ENCODE peak calls at places on chromosomes 4 and X, in nine cellular contexts. D is effector memory CD4-positive, alpha-beta T cell; S is gastrocnemius medialis; V is CD8-positive, alpha-beta T cell; Z is pancreas; Q is sigmoid colon; M is neuronal stem cell; H is RWPE2; A is Karpas-422. W is an unnamed sample. For H3K4me1, the result is how much of the 10 kb centered on the place peaks cover.

GRCh38 chr4:1746265-1746691 is 25.0 kb downstream of the TACC3 start:
- DNase-seq in D (peak), S (no peak), V (peak), Z (peak), Q (peak), M (peak), H (no peak), A (peak), W (peak)

GRCh38 chr4:56286763-56287162 is 100.5 kb downstream of the AASDH start:
- DNase-seq in D (no peak), S (no peak), V (no peak), Z (no peak), Q (no peak), M (no peak), H (no peak), A (no peak), W (no peak)

GRCh38 chr4:64520393-64520792 is 111.1 kb upstream of the TECRL start:
- DNase-seq in D (no peak), S (no peak), V (no peak), Z (no peak), Q (no peak), M (no peak), H (no peak), A (no peak), W (no peak)

GRCh38 chr4:105990933-105991332 is 95.7 kb downstream of the NPNT start:
- DNase-seq in D (no peak), S (peak), V (no peak), Z (peak), Q (peak), M (no peak), H (peak), A (no peak), W (no peak)

GRCh38 chr4:130403221-130403620 is 1307.3 kb downstream of the C4orf33 start:
- DNase-seq in D (no peak), S (no peak), V (no peak), Z (no peak), Q (no peak), M (no peak), H (no peak), A (no peak), W (no peak)

GRCh38 chr4:6154875-6155274 is 45.5 kb downstream of the JAKMIP1 start:
- DNase-seq in D (no peak), S (no peak), V (no peak), Z (peak), Q (no peak), M (no peak), H (no peak), A (no peak), W (no peak)

GRCh38 chr4:1473718-1474117 is 67.5 kb upstream of the NKX1-1 start:
- DNase-seq in D (no peak), S (no peak), V (no peak), Z (peak), Q (peak), M (no peak), H (no peak), A (no peak), W (no peak)

GRCh38 chrX:78595901-78596502 is 63.1 kb downstream of the RTL3 start:
- DNase-seq in D (no peak), S (no peak), V (no peak), Z (no peak), Q (no peak), M (peak), H (no peak), A (peak), W (no peak)

GRCh38 chr4:18666322-18666721 is 644.8 kb upstream of the LCORL start:
- DNase-seq in D (no peak), S (no peak), V (no peak), Z (no peak), Q (no peak), M (no peak), H (no peak), A (no peak), W (no peak)

GRCh38 chr4:8847764-8848163 is 23.9 kb downstream of the HMX1 start:
- DNase-seq in D (no peak), S (no peak), V (no peak), Z (no peak), Q (peak), M (no peak), H (no peak), A (no peak), W (no peak)

GRCh38 chr4:102578270-102578669 is 77.1 kb downstream of the NFKB1 start:
- DNase-seq in D (no peak), S (no peak), V (no peak), Z (no peak), Q (no peak), M (no peak), H (no peak), A (no peak), W (no peak)

GRCh38 chrX:101659601-101660063 is at the start of gene ARMCX2:
- DNase-seq in D (no peak), S (peak), V (no peak), Z (peak), Q (peak), M (peak), H (no peak), A (no peak), W (no peak)

DNA sequence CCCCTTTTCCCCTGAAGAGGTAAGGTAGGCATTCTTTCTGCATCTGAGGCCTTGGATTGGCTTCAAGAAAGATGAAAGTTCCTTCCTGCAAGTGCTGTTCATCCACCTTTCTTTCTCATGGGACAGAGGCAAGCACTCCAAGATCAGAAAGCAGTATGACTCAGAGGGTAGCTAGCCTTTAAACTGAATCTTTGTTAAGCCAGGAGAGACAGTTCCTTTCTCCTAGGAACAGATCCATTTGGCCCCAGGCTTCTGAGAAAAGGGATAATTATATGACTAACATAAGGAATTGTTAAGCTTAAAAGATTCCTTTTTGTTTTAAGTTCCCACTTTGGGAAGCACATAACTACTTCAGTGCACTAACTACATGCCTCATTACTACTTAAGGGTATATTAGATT is 192.0 kb downstream of the PPP3CA start:
- DNase-seq in D (no peak), S (no peak), V (no peak), Z (no peak), Q (no peak), M (no peak), H (no peak), A (no peak), W (no peak)
- H3K4me1 ChIP-seq in D (under half), S (under half), V (under half), Z (under half), Q (under half), M (under half), H (under half), A (under half), W (under half)

DNA sequence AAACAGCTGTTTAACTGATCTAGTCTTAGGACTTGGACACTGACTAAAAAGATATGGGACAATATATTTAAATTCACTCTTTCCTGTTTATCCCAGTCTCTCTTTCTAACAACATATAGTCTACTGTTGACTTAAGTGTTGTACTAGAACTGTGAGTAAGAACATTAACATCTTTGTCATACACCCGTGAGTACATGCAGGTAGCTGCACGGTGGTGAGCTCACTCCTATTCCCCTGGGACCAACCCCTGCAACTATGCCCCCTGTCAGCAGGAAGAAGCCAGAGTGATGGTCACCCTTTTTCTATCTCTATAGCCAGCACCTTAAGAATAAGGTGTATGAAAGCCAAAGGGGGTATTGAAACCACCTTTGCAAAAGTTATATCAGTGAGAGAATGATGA is 17.6 kb downstream of the TBL1X start:
- DNase-seq in D (no peak), S (no peak), V (no peak), Z (no peak), Q (no peak), M (no peak), H (no peak), A (no peak), W (no peak)
- H3K27ac ChIP-seq in D (no peak), S (no peak), V (no peak), Z (no peak), Q (no peak), M (no peak), H (no peak), A (no peak), W (no peak)

DNA sequence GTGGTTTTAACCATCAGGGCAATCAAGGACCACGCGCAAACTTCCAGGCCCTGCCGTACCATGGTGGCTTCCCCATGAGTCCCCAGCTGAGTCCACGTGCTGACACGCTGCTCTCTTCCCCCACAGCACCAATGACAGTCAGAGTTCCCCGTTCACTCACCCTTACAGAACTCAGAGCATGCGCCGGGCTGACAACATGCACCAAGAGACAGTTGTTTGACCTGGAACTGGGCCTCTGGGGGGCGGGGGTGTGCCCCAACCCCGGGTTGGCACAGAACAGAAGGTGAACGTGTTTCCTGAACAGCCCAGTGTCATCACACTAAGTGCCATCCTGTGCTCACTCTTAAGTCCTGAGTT is 29.4 kb downstream of the IRF2 start:
- DNase-seq in D (no peak), S (no peak), V (peak), Z (no peak), Q (no peak), M (no peak), H (no peak), A (no peak), W (peak)
- H3K4me1 ChIP-seq in D (under half), S (half or more), V (half or more), Z (under half), Q (half or more), M (under half), H (under half), A (under half), W (under half)

DNA sequence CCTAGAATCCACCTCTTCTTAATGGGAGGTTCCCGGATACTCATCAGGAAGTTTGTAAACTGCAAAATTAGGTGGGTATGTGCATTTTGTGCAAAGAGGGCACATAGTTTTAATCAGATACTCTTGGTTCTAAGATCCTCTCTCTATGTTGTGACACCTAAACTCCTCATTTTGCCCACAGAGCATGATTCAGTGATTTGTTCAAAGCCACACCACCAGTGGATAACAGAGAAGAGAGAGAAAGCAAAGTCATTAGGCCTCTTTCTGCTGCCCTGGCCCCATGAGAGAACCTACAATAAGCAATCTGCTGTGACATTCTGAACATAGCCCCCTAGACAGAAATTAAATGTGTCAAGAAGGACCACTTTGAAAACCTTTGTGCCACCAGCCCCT is 72.3 kb upstream of the STIM2 start:
- DNase-seq in D (no peak), S (no peak), V (no peak), Z (no peak), Q (no peak), M (no peak), H (no peak), A (peak), W (no peak)
- H3K27ac ChIP-seq in D (no peak), S (peak), V (no peak), Z (no peak), Q (peak), M (no peak), H (peak), A (peak), W (no peak)

DNA sequence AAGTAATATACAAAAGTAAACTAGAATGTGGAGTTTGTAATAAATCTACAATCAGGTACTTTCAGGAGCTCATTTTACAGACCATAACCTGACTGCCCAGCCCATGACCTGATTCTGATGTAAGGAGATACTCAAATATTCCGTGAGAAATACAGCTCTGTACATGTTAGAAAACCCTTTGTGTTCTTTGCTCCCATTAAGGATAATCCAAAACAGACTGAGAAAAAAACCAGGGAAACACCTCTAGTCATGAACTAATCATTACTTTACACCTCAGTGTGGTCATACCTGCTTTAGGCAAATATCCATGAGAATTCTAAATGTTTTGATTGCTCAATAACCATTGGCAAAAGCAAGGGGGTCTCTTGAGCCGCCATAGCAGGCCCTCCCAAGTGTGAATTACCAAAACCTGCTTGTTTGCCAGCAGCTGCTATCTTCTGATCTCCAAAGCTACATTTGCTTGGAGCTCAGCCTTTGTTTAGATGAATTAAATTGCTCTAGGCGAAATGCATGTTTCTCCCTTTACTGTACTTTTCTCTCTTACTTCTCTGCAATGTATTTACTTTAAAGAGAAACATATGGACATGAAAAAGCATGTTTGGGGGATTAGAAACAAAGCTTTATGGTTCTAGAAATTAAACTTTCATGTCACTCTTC is 79.1 kb downstream of the ANKRD50 start:
- DNase-seq in D (no peak), S (no peak), V (no peak), Z (no peak), Q (no peak), M (no peak), H (no peak), A (no peak), W (no peak)
- H3K4me1 ChIP-seq in D (under half), S (under half), V (under half), Z (under half), Q (under half), M (under half), H (under half), A (under half), W (under half)

GRCh38 chrX:106999002-106999975 is 723 bp downstream of the MORC4 start:
- DNase-seq in D (peak), S (peak), V (peak), Z (peak), Q (peak), M (peak), H (no peak), A (peak), W (peak)
- H3K27ac ChIP-seq in D (no peak), S (peak), V (peak), Z (peak), Q (peak), M (no peak), H (peak), A (no peak), W (peak)

DNA sequence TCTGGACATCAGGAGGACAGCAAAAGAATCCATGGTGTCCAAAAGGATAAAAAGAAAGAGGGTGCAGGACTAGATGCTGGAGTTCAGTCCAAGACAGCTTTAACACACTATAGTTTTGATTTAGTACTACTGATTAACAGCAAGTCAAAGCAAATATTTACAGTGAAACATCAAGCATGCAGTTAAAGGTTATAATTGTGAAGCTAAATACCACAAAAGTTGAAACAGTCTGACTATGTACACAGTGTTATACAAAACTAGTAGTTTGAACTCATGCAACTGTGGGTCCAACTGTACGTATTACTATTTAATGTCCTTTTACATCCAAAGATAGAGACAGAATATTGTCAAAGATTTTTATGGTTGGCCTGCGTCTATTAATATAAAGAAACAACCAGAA is 57.6 kb downstream of the CHIC2 start:
- DNase-seq in D (no peak), S (no peak), V (no peak), Z (no peak), Q (no peak), M (no peak), H (no peak), A (no peak), W (no peak)
- H3K4me1 ChIP-seq in D (under half), S (under half), V (under half), Z (under half), Q (under half), M (under half), H (under half), A (half or more), W (under half)